ENCODE peak calls at places on chromosome 11, in six cellular contexts. One of them, this sample, is unnamed.

GRCh38 chr11:23732026-23732425 is 764.8 kb upstream of the LUZP2 start:
- DNase-seq in NCI-H524: no peak
- DNase-seq in fibroblast of mammary gland: no peak
- DNase-seq in coronary artery: no peak
- DNase-seq in stimulated activated CD8-positive, alpha-beta memory T cell treated with anti-CD3 and anti-CD28 coated beads, Interleukin-7, amount 100 ng/mL, for 1 hour: no peak
- DNase-seq in NCI-H1105: no peak
- DNase-seq in this sample: no peak

GRCh38 chr11:64851831-64852337 is 7.4 kb upstream of the CDC42BPG start:
- DNase-seq in fibroblast of mammary gland: no peak
- DNase-seq in stimulated activated CD8-positive, alpha-beta memory T cell treated with anti-CD3 and anti-CD28 coated beads, Interleukin-7, amount 100 ng/mL, for 1 hour: no peak
- DNase-seq in NCI-H1105: no peak
- DNase-seq in NCI-H524: no peak
- DNase-seq in coronary artery: no peak
- DNase-seq in this sample: no peak

GRCh38 chr11:57480409-57481137 is 20.2 kb downstream of the RTN4RL2 start:
- DNase-seq in NCI-H1105: peak; percentile 12
- DNase-seq in coronary artery: no peak
- DNase-seq in fibroblast of mammary gland: peak; percentile 58
- DNase-seq in stimulated activated CD8-positive, alpha-beta memory T cell treated with anti-CD3 and anti-CD28 coated beads, Interleukin-7, amount 100 ng/mL, for 1 hour: peak; percentile 43
- DNase-seq in NCI-H524: peak; percentile 94
- DNase-seq in this sample: peak; percentile 51

GRCh38 chr11:111189466-111189865 is 56.1 kb upstream of the POU2AF2 start:
- DNase-seq in coronary artery: no peak
- DNase-seq in fibroblast of mammary gland: peak; percentile 32
- DNase-seq in NCI-H1105: no peak
- DNase-seq in NCI-H524: no peak
- DNase-seq in stimulated activated CD8-positive, alpha-beta memory T cell treated with anti-CD3 and anti-CD28 coated beads, Interleukin-7, amount 100 ng/mL, for 1 hour: no peak
- DNase-seq in this sample: no peak

GRCh38 chr11:116224154-116224888 is 548.5 kb downstream of the BUD13 start:
- DNase-seq in NCI-H524: peak; percentile 56
- DNase-seq in NCI-H1105: peak; percentile 72
- DNase-seq in stimulated activated CD8-positive, alpha-beta memory T cell treated with anti-CD3 and anti-CD28 coated beads, Interleukin-7, amount 100 ng/mL, for 1 hour: peak; percentile 5
- DNase-seq in fibroblast of mammary gland: peak; percentile 21
- DNase-seq in coronary artery: no peak
- DNase-seq in this sample: no peak

GRCh38 chr11:92735039-92735438 is 234.4 kb upstream of the MTNR1B start:
- DNase-seq in fibroblast of mammary gland: no peak
- DNase-seq in coronary artery: no peak
- DNase-seq in NCI-H1105: no peak
- DNase-seq in stimulated activated CD8-positive, alpha-beta memory T cell treated with anti-CD3 and anti-CD28 coated beads, Interleukin-7, amount 100 ng/mL, for 1 hour: no peak
- DNase-seq in NCI-H524: peak; percentile 30
- DNase-seq in this sample: no peak

GRCh38 chr11:65110354-65110861 is 1.3 kb upstream of the TM7SF2 start:
- DNase-seq in fibroblast of mammary gland: peak; percentile 74
- DNase-seq in NCI-H524: peak; percentile 70
- DNase-seq in coronary artery: peak; percentile 90
- DNase-seq in stimulated activated CD8-positive, alpha-beta memory T cell treated with anti-CD3 and anti-CD28 coated beads, Interleukin-7, amount 100 ng/mL, for 1 hour: peak; percentile 98
- DNase-seq in NCI-H1105: peak; percentile 77
- DNase-seq in this sample: peak; percentile 99

GRCh38 chr11:98734686-98735085 is 286.1 kb upstream of the CNTN5 start:
- DNase-seq in fibroblast of mammary gland: no peak
- DNase-seq in coronary artery: no peak
- DNase-seq in NCI-H1105: no peak
- DNase-seq in stimulated activated CD8-positive, alpha-beta memory T cell treated with anti-CD3 and anti-CD28 coated beads, Interleukin-7, amount 100 ng/mL, for 1 hour: no peak
- DNase-seq in NCI-H524: no peak
- DNase-seq in this sample: no peak

GRCh38 chr11:117313828-117314768 is 2.0 kb downstream of the BACE1 start:
- DNase-seq in stimulated activated CD8-positive, alpha-beta memory T cell treated with anti-CD3 and anti-CD28 coated beads, Interleukin-7, amount 100 ng/mL, for 1 hour: no peak
- DNase-seq in fibroblast of mammary gland: no peak
- DNase-seq in NCI-H1105: no peak
- DNase-seq in NCI-H524: no peak
- DNase-seq in coronary artery: no peak
- DNase-seq in this sample: no peak

GRCh38 chr11:129451524-129451923 is 75.9 kb downstream of the BARX2 start:
- DNase-seq in NCI-H1105: no peak
- DNase-seq in coronary artery: no peak
- DNase-seq in fibroblast of mammary gland: no peak
- DNase-seq in stimulated activated CD8-positive, alpha-beta memory T cell treated with anti-CD3 and anti-CD28 coated beads, Interleukin-7, amount 100 ng/mL, for 1 hour: no peak
- DNase-seq in NCI-H524: no peak
- DNase-seq in this sample: no peak